ENCODE peak calls at places on chromosomes 12 and 14, in six cellular contexts. One of them, this sample, is unnamed.

GRCh38 chr12:75460194-75460593 is 20.4 kb upstream of the GLIPR1 start:
- DNase-seq in neural progenitor cell: no peak
- DNase-seq in neuronal stem cell: no peak
- DNase-seq in ascending aorta: no peak
- DNase-seq in aorta: no peak
- DNase-seq in mesenchymal stem cell: no peak
- DNase-seq in this sample: no peak

GRCh38 chr14:51607677-51608076 is 44.0 kb upstream of the FRMD6 start:
- DNase-seq in mesenchymal stem cell: no peak
- DNase-seq in neural progenitor cell: no peak
- DNase-seq in aorta: no peak
- DNase-seq in neuronal stem cell: no peak
- DNase-seq in ascending aorta: no peak
- DNase-seq in this sample: peak; percentile 95

GRCh38 chr12:107396991-107397390 is 288.6 kb upstream of the PWP1 start:
- DNase-seq in neural progenitor cell: no peak
- DNase-seq in aorta: no peak
- DNase-seq in neuronal stem cell: no peak
- DNase-seq in mesenchymal stem cell: no peak
- DNase-seq in ascending aorta: no peak
- DNase-seq in this sample: no peak

GRCh38 chr14:103512701-103513611 is 9.7 kb downstream of the CKB start:
- DNase-seq in neural progenitor cell: no peak
- DNase-seq in aorta: peak; percentile 92
- DNase-seq in ascending aorta: peak; percentile 95
- DNase-seq in neuronal stem cell: no peak
- DNase-seq in mesenchymal stem cell: no peak
- DNase-seq in this sample: no peak

GRCh38 chr14:103607039-103607668 is 21.9 kb upstream of the KLC1 start:
- DNase-seq in neural progenitor cell: peak; percentile 64
- DNase-seq in neuronal stem cell: no peak
- DNase-seq in aorta: peak; percentile 80
- DNase-seq in mesenchymal stem cell: peak; percentile 94
- DNase-seq in ascending aorta: peak; percentile 81
- DNase-seq in this sample: peak; percentile 91

GRCh38 chr14:96735509-96735908 is 61.7 kb upstream of the VRK1 start:
- DNase-seq in ascending aorta: no peak
- DNase-seq in aorta: no peak
- DNase-seq in neuronal stem cell: no peak
- DNase-seq in mesenchymal stem cell: no peak
- DNase-seq in neural progenitor cell: no peak
- DNase-seq in this sample: peak; percentile 51

GRCh38 chr12:39839072-39839471 is 219.5 kb upstream of the ABCD2 start:
- DNase-seq in neuronal stem cell: no peak
- DNase-seq in neural progenitor cell: no peak
- DNase-seq in aorta: no peak
- DNase-seq in ascending aorta: no peak
- DNase-seq in mesenchymal stem cell: no peak
- DNase-seq in this sample: no peak

GRCh38 chr12:59383426-59383822 is 212.4 kb upstream of the SLC16A7 start:
- DNase-seq in mesenchymal stem cell: peak; percentile 19
- DNase-seq in ascending aorta: no peak
- DNase-seq in neuronal stem cell: no peak
- DNase-seq in aorta: no peak
- DNase-seq in neural progenitor cell: no peak
- DNase-seq in this sample: peak; percentile 95

GRCh38 chr14:67853207-67853606 is 33.6 kb downstream of the RAD51B start:
- DNase-seq in aorta: no peak
- DNase-seq in ascending aorta: no peak
- DNase-seq in mesenchymal stem cell: no peak
- DNase-seq in neuronal stem cell: no peak
- DNase-seq in neural progenitor cell: no peak
- DNase-seq in this sample: no peak

GRCh38 chr12:130804216-130804615 is 34.8 kb downstream of the STX2 start:
- DNase-seq in ascending aorta: no peak
- DNase-seq in aorta: no peak
- DNase-seq in mesenchymal stem cell: no peak
- DNase-seq in neuronal stem cell: no peak
- DNase-seq in neural progenitor cell: no peak
- DNase-seq in this sample: no peak

GRCh38 chr12:11650697-11651281 is 1.3 kb downstream of the ETV6 start:
- DNase-seq in mesenchymal stem cell: peak; percentile 62
- DNase-seq in neuronal stem cell: peak; percentile 18
- DNase-seq in ascending aorta: no peak
- DNase-seq in neural progenitor cell: peak; percentile 33
- DNase-seq in aorta: no peak
- DNase-seq in this sample: no peak
- H3K27ac ChIP-seq in mesenchymal stem cell: peak overlapping the region; percentile 84
- H3K27ac ChIP-seq in neuronal stem cell: no peak overlapping the region
- H3K27ac ChIP-seq in ascending aorta: peak overlapping the region; percentile 85
- H3K27ac ChIP-seq in neural progenitor cell: no peak overlapping the region
- H3K27ac ChIP-seq in aorta: peak overlapping the region; percentile 64
- H3K27ac ChIP-seq in this sample: no peak overlapping the region

GRCh38 chr12:48823281-48823680 is 5.0 kb downstream of the CACNB3 start:
- DNase-seq in aorta: no peak
- DNase-seq in ascending aorta: no peak
- DNase-seq in neural progenitor cell: no peak
- DNase-seq in neuronal stem cell: no peak
- DNase-seq in mesenchymal stem cell: no peak
- DNase-seq in this sample: no peak
- H3K4me3 ChIP-seq in aorta: no peak overlapping the region
- H3K4me3 ChIP-seq in ascending aorta: no peak overlapping the region
- H3K4me3 ChIP-seq in neural progenitor cell: no peak overlapping the region
- H3K4me3 ChIP-seq in neuronal stem cell: no peak overlapping the region
- H3K4me3 ChIP-seq in mesenchymal stem cell: no peak overlapping the region
- H3K4me3 ChIP-seq in this sample: no peak overlapping the region

GRCh38 chr12:49878021-49878420 is 25.7 kb downstream of the FAIM2 start:
- DNase-seq in neuronal stem cell: no peak
- DNase-seq in ascending aorta: no peak
- DNase-seq in mesenchymal stem cell: no peak
- DNase-seq in aorta: no peak
- DNase-seq in neural progenitor cell: no peak
- DNase-seq in this sample: no peak
- H3K27ac ChIP-seq in neuronal stem cell: no peak overlapping the region
- H3K27ac ChIP-seq in ascending aorta: no peak overlapping the region
- H3K27ac ChIP-seq in mesenchymal stem cell: no peak overlapping the region
- H3K27ac ChIP-seq in aorta: no peak overlapping the region
- H3K27ac ChIP-seq in neural progenitor cell: no peak overlapping the region
- H3K27ac ChIP-seq in this sample: no peak overlapping the region

DNA sequence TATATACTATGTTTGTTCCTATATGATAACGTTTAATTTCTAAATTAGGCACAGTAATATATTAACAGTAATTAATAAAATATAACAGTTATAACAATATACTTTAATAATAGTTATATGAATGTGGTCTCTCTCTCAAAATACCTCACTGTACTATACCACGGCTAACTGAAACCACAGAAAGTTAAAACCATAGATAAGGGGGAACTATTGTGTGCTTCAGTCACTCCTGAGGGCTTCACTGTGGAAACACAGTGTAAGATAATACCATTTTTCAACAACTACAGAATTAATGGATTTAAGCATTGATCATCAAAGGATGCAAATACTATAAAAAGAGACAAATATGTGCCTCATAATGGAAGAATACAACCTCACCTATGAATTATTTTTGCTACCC is 266.4 kb upstream of the RGS6 start:
- DNase-seq in mesenchymal stem cell: no peak
- DNase-seq in aorta: no peak
- DNase-seq in neuronal stem cell: no peak
- DNase-seq in ascending aorta: no peak
- DNase-seq in neural progenitor cell: no peak
- DNase-seq in this sample: no peak
- H3K4me3 ChIP-seq in mesenchymal stem cell: no peak overlapping the region
- H3K4me3 ChIP-seq in aorta: no peak overlapping the region
- H3K4me3 ChIP-seq in neuronal stem cell: no peak overlapping the region
- H3K4me3 ChIP-seq in ascending aorta: no peak overlapping the region
- H3K4me3 ChIP-seq in neural progenitor cell: no peak overlapping the region
- H3K4me3 ChIP-seq in this sample: no peak overlapping the region

This sample was measured in SK-N-MC.